ENCODE peak calls at places on chromosomes 3 and 15, in six cellular contexts. I, B, F, P, D and U are unnamed samples.

GRCh38 chr15:79779739-79780138 is 117.1 kb downstream of the MTHFS start:
- DNase-seq in I (no peak), B (no peak), F (no peak), P (no peak), D (no peak), U (peak; percentile 65)

GRCh38 chr3:129001101-129001816 is at the start of gene EFCC1:
- DNase-seq in I (peak; percentile 65), B (no peak), F (peak; percentile 90), P (peak; percentile 55), D (peak; percentile 53), U (peak; percentile 37)

GRCh38 chr15:90261811-90262210 is 3.7 kb upstream of the NGRN start:
- DNase-seq in I (no peak), B (no peak), F (no peak), P (peak; percentile 58), D (no peak), U (no peak)

GRCh38 chr3:19267040-19267439 is 118.7 kb downstream of the KCNH8 start:
- DNase-seq in I (no peak), B (no peak), F (no peak), P (no peak), D (no peak), U (no peak)

GRCh38 chr15:74889390-74889881 is 406 bp upstream of the MPI start:
- DNase-seq in I (peak; percentile 39), B (peak; percentile 54), F (peak; percentile 75), P (peak; percentile 54), D (peak; percentile 40), U (peak; percentile 24)

GRCh38 chr3:48472923-48473616 is 26.5 kb downstream of the ATRIP start:
- DNase-seq in I (peak; percentile 92), B (peak; percentile 87), F (peak; percentile 96), P (peak; percentile 94), D (peak; percentile 92), U (peak; percentile 99)

GRCh38 chr15:69719527-69719926 is 266.9 kb downstream of the RPLP1 start:
- DNase-seq in I (no peak), B (no peak), F (no peak), P (peak; percentile 40), D (peak; percentile 20), U (peak; percentile 84)

GRCh38 chr3:154783053-154784037 is 296.8 kb upstream of the MME start:
- DNase-seq in I (no peak), B (no peak), F (no peak), P (peak; percentile 6), D (no peak), U (no peak)

GRCh38 chr15:101084801-101085200 is 165.6 kb downstream of the LRRK1 start:
- DNase-seq in I (no peak), B (no peak), F (no peak), P (no peak), D (no peak), U (no peak)

GRCh38 chr3:125431912-125432587 is 56.9 kb upstream of the ZNF148 start:
- DNase-seq in I (no peak), B (no peak), F (no peak), P (peak; percentile 55), D (no peak), U (no peak)

GRCh38 chr3:100057716-100058575 is 56.4 kb downstream of the FILIP1L start:
- DNase-seq in I (no peak), B (no peak), F (no peak), P (peak; percentile 46), D (no peak), U (no peak)

GRCh38 chr15:57398336-57398735 is 22.0 kb downstream of the CGNL1 start:
- DNase-seq in I (no peak), B (no peak), F (no peak), P (no peak), D (no peak), U (no peak)

GRCh38 chr3:64578384-64578783 is 109.4 kb downstream of the ADAMTS9 start:
- DNase-seq in I (no peak), B (no peak), F (no peak), P (peak; percentile 22), D (no peak), U (no peak)

GRCh38 chr3:193297421-193297820 is 56.4 kb downstream of the PLAAT1 start:
- DNase-seq in I (no peak), B (no peak), F (no peak), P (no peak), D (no peak), U (no peak)

GRCh38 chr3:66405701-66406091 is 95.1 kb downstream of the LRIG1 start:
- DNase-seq in I (no peak), B (peak; percentile 79), F (peak; percentile 89), P (peak; percentile 38), D (peak; percentile 18), U (no peak)

GRCh38 chr15:78084359-78084750 is 6.8 kb upstream of the TBC1D2B start:
- DNase-seq in I (no peak), B (no peak), F (peak; percentile 63), P (no peak), D (no peak), U (peak; percentile 1)

GRCh38 chr15:38308797-38309196 is 56.2 kb downstream of the SPRED1 start:
- DNase-seq in I (no peak), B (no peak), F (no peak), P (no peak), D (no peak), U (peak; percentile 38)

GRCh38 chr3:20125912-20126311 is 60.1 kb downstream of the SGO1 start:
- DNase-seq in I (no peak), B (no peak), F (no peak), P (no peak), D (no peak), U (no peak)

GRCh38 chr3:142940000-142940399 is 23.5 kb downstream of the PAQR9 start:
- DNase-seq in I (no peak), B (no peak), F (no peak), P (no peak), D (no peak), U (no peak)

GRCh38 chr15:37016287-37016686 is 84.1 kb downstream of the MEIS2 start:
- DNase-seq in I (no peak), B (no peak), F (peak; percentile 87), P (peak; percentile 82), D (peak; percentile 27), U (no peak)

GRCh38 chr3:15983232-15983631 is 185.5 kb upstream of the ANKRD28 start:
- DNase-seq in I (no peak), B (no peak), F (no peak), P (peak; percentile 72), D (no peak), U (no peak)

GRCh38 chr3:131530374-131530773 is 27.6 kb upstream of the MRPL3 start:
- DNase-seq in I (no peak), B (no peak), F (no peak), P (no peak), D (no peak), U (no peak)

GRCh38 chr3:131530843-131531242 is 28.1 kb upstream of the MRPL3 start:
- DNase-seq in I (no peak), B (no peak), F (no peak), P (no peak), D (no peak), U (no peak)

GRCh38 chr3:131532645-131533044 is 29.9 kb upstream of the MRPL3 start:
- DNase-seq in I (no peak), B (no peak), F (no peak), P (no peak), D (no peak), U (no peak)

GRCh38 chr3:131526801-131527347 is 24.1 kb upstream of the MRPL3 start:
- DNase-seq in I (peak; percentile 26), B (peak; percentile 61), F (no peak), P (peak; percentile 85), D (peak; percentile 63), U (peak; percentile 18)
- TF ChIP-seq CTCF in I (no peak), B (peak; percentile 23), F (no peak), P (peak; percentile 71), D (no peak), U (no peak)

GRCh38 chr3:98777801-98778220 is 14.7 kb downstream of the ST3GAL6 start:
- DNase-seq in I (no peak), B (no peak), F (no peak), P (peak; percentile 86), D (no peak), U (no peak)
- TF ChIP-seq CTCF in I (no peak), B (no peak), F (no peak), P (peak; percentile 33), D (no peak), U (no peak)

GRCh38 chr3:57756022-57756527 is at the start of gene SLMAP:
- DNase-seq in I (peak; percentile 86), B (peak; percentile 97), F (peak; percentile 99), P (peak; percentile 98), D (peak; percentile 97), U (peak; percentile 98)

GRCh38 chr3:57758686-57759085 is 2.6 kb downstream of the SLMAP start:
- DNase-seq in I (no peak), B (no peak), F (no peak), P (peak; percentile 19), D (no peak), U (no peak)

GRCh38 chr3:57755368-57756021 is 614 bp upstream of the SLMAP start:
- DNase-seq in I (no peak), B (peak; percentile 42), F (peak; percentile 73), P (peak; percentile 60), D (peak; percentile 71), U (peak; percentile 7)

GRCh38 chr3:57756528-57757401 is 656 bp downstream of the SLMAP start:
- DNase-seq in I (peak; percentile 51), B (peak; percentile 32), F (peak; percentile 81), P (peak; percentile 58), D (peak; percentile 49), U (peak; percentile 61)

GRCh38 chr3:57757642-57758297 is 1.7 kb downstream of the SLMAP start:
- DNase-seq in I (peak; percentile 13), B (no peak), F (no peak), P (no peak), D (peak; percentile 16), U (no peak)
- TF ChIP-seq CTCF in I (no peak), B (no peak), F (no peak), P (no peak), D (no peak), U (no peak)

DNA sequence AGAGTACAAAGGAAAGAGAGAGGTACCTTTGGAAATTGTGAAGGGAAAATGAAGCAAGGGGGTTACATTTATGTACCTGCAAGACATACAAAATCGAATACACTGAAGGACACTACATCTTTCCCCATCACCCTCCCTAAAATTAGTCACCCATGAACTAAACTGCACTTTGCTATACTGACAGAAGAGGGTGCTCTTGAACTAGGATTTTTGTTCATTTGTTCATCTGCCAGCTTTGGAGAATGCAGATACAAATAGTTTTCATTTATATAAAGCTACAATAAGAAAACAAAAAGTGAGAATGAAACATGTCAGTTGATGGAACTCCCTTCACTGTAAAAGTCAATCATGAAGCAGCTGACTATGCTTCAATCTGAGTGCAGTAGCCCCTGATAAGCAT is 55.7 kb downstream of the PCCB start:
- DNase-seq in I (no peak), B (no peak), F (no peak), P (peak; percentile 55), D (no peak), U (no peak)
- TF ChIP-seq CTCF in I (no peak), B (no peak), F (no peak), P (peak; percentile 51), D (no peak), U (no peak)